ENCODE peak calls at places on chromosomes 16 and 17, in seven cellular contexts. One of them, this sample, is unnamed.
A peak's percentile ranks its signal among the peaks of the same experiment; 100 is the strongest.

GRCh38 chr17:32283745-32284207 is 18.1 kb downstream of the RHBDL3 start:
- DNase-seq in NCI-H2107: no peak
- DNase-seq in dorsolateral prefrontal cortex: no peak
- DNase-seq in HS-5: peak; percentile 11
- DNase-seq in anterior cingulate cortex: no peak
- DNase-seq in mucosa of gallbladder: no peak
- DNase-seq in activated CD8-positive, alpha-beta T cell treated with anti-CD3 and anti-CD28 coated beads, Interleukin-2, amount 10 ng/mL, durations not matched to agents 7 days and 5 days: no peak
- DNase-seq in this sample: no peak

GRCh38 chr16:77894054-77894632 is 105.8 kb downstream of the VAT1L start:
- DNase-seq in HS-5: no peak
- DNase-seq in NCI-H2107: no peak
- DNase-seq in activated CD8-positive, alpha-beta T cell treated with anti-CD3 and anti-CD28 coated beads, Interleukin-2, amount 10 ng/mL, durations not matched to agents 7 days and 5 days: no peak
- DNase-seq in dorsolateral prefrontal cortex: no peak
- DNase-seq in anterior cingulate cortex: no peak
- DNase-seq in mucosa of gallbladder: no peak
- DNase-seq in this sample: no peak

GRCh38 chr16:29662729-29663019 is 373 bp upstream of the SPN start:
- DNase-seq in mucosa of gallbladder: no peak
- DNase-seq in activated CD8-positive, alpha-beta T cell treated with anti-CD3 and anti-CD28 coated beads, Interleukin-2, amount 10 ng/mL, durations not matched to agents 7 days and 5 days: peak; percentile 74
- DNase-seq in dorsolateral prefrontal cortex: no peak
- DNase-seq in HS-5: no peak
- DNase-seq in NCI-H2107: no peak
- DNase-seq in anterior cingulate cortex: no peak
- DNase-seq in this sample: no peak

GRCh38 chr17:4266550-4266949 is 2.8 kb upstream of the ANKFY1 start:
- DNase-seq in NCI-H2107: no peak
- DNase-seq in HS-5: no peak
- DNase-seq in mucosa of gallbladder: no peak
- DNase-seq in anterior cingulate cortex: no peak
- DNase-seq in activated CD8-positive, alpha-beta T cell treated with anti-CD3 and anti-CD28 coated beads, Interleukin-2, amount 10 ng/mL, durations not matched to agents 7 days and 5 days: no peak
- DNase-seq in dorsolateral prefrontal cortex: no peak
- DNase-seq in this sample: no peak

GRCh38 chr16:67530013-67530939 is 1.6 kb downstream of the RIPOR1 start:
- DNase-seq in NCI-H2107: no peak
- DNase-seq in mucosa of gallbladder: peak; percentile 59
- DNase-seq in HS-5: no peak
- DNase-seq in anterior cingulate cortex: peak; percentile 36
- DNase-seq in activated CD8-positive, alpha-beta T cell treated with anti-CD3 and anti-CD28 coated beads, Interleukin-2, amount 10 ng/mL, durations not matched to agents 7 days and 5 days: no peak
- DNase-seq in dorsolateral prefrontal cortex: peak; percentile 85
- DNase-seq in this sample: peak; percentile 72

GRCh38 chr17:17118399-17118798 is 76.1 kb downstream of the MPRIP start:
- DNase-seq in dorsolateral prefrontal cortex: no peak
- DNase-seq in mucosa of gallbladder: no peak
- DNase-seq in activated CD8-positive, alpha-beta T cell treated with anti-CD3 and anti-CD28 coated beads, Interleukin-2, amount 10 ng/mL, durations not matched to agents 7 days and 5 days: no peak
- DNase-seq in HS-5: no peak
- DNase-seq in anterior cingulate cortex: no peak
- DNase-seq in NCI-H2107: no peak
- DNase-seq in this sample: no peak

GRCh38 chr17:58328195-58329034 is at the start of gene TSPOAP1:
- DNase-seq in activated CD8-positive, alpha-beta T cell treated with anti-CD3 and anti-CD28 coated beads, Interleukin-2, amount 10 ng/mL, durations not matched to agents 7 days and 5 days: peak; percentile 92
- DNase-seq in anterior cingulate cortex: peak; percentile 53
- DNase-seq in HS-5: no peak
- DNase-seq in dorsolateral prefrontal cortex: peak; percentile 85
- DNase-seq in NCI-H2107: no peak
- DNase-seq in mucosa of gallbladder: no peak
- DNase-seq in this sample: no peak

GRCh38 chr17:62718420-62718819 is 89.7 kb downstream of the MARCHF10 start:
- DNase-seq in dorsolateral prefrontal cortex: no peak
- DNase-seq in anterior cingulate cortex: no peak
- DNase-seq in NCI-H2107: no peak
- DNase-seq in activated CD8-positive, alpha-beta T cell treated with anti-CD3 and anti-CD28 coated beads, Interleukin-2, amount 10 ng/mL, durations not matched to agents 7 days and 5 days: no peak
- DNase-seq in HS-5: no peak
- DNase-seq in mucosa of gallbladder: no peak
- DNase-seq in this sample: no peak

GRCh38 chr16:85202631-85203461 is 90.6 kb upstream of the CIBAR2 start:
- DNase-seq in activated CD8-positive, alpha-beta T cell treated with anti-CD3 and anti-CD28 coated beads, Interleukin-2, amount 10 ng/mL, durations not matched to agents 7 days and 5 days: no peak
- DNase-seq in mucosa of gallbladder: peak; percentile 79
- DNase-seq in anterior cingulate cortex: peak; percentile 42
- DNase-seq in NCI-H2107: no peak
- DNase-seq in dorsolateral prefrontal cortex: no peak
- DNase-seq in HS-5: no peak
- DNase-seq in this sample: peak; percentile 38

GRCh38 chr17:69779378-69780214 is 295.4 kb upstream of the KCNJ16 start:
- DNase-seq in mucosa of gallbladder: no peak
- DNase-seq in NCI-H2107: no peak
- DNase-seq in dorsolateral prefrontal cortex: no peak
- DNase-seq in HS-5: no peak
- DNase-seq in anterior cingulate cortex: no peak
- DNase-seq in activated CD8-positive, alpha-beta T cell treated with anti-CD3 and anti-CD28 coated beads, Interleukin-2, amount 10 ng/mL, durations not matched to agents 7 days and 5 days: no peak
- DNase-seq in this sample: no peak

GRCh38 chr17:72359811-72360210 is 239.0 kb downstream of the SOX9 start:
- DNase-seq in anterior cingulate cortex: no peak
- DNase-seq in mucosa of gallbladder: no peak
- DNase-seq in HS-5: no peak
- DNase-seq in dorsolateral prefrontal cortex: no peak
- DNase-seq in NCI-H2107: no peak
- DNase-seq in activated CD8-positive, alpha-beta T cell treated with anti-CD3 and anti-CD28 coated beads, Interleukin-2, amount 10 ng/mL, durations not matched to agents 7 days and 5 days: no peak
- DNase-seq in this sample: no peak

GRCh38 chr16:88681084-88681680 is 5.1 kb downstream of the SNAI3 start:
- DNase-seq in dorsolateral prefrontal cortex: no peak
- DNase-seq in HS-5: no peak
- DNase-seq in NCI-H2107: peak; percentile 26
- DNase-seq in activated CD8-positive, alpha-beta T cell treated with anti-CD3 and anti-CD28 coated beads, Interleukin-2, amount 10 ng/mL, durations not matched to agents 7 days and 5 days: peak; percentile 68
- DNase-seq in mucosa of gallbladder: no peak
- DNase-seq in anterior cingulate cortex: no peak
- DNase-seq in this sample: no peak

GRCh38 chr17:77366558-77367245 is 225.9 kb downstream of the SEC14L1 start:
- DNase-seq in NCI-H2107: no peak
- DNase-seq in HS-5: no peak
- DNase-seq in dorsolateral prefrontal cortex: peak; percentile 19
- DNase-seq in anterior cingulate cortex: no peak
- DNase-seq in activated CD8-positive, alpha-beta T cell treated with anti-CD3 and anti-CD28 coated beads, Interleukin-2, amount 10 ng/mL, durations not matched to agents 7 days and 5 days: no peak
- DNase-seq in mucosa of gallbladder: no peak
- DNase-seq in this sample: peak; percentile 72

GRCh38 chr16:15899538-15900100 is 11.2 kb upstream of the CEP20 start:
- DNase-seq in HS-5: peak; percentile 94
- DNase-seq in activated CD8-positive, alpha-beta T cell treated with anti-CD3 and anti-CD28 coated beads, Interleukin-2, amount 10 ng/mL, durations not matched to agents 7 days and 5 days: peak; percentile 55
- DNase-seq in dorsolateral prefrontal cortex: no peak
- DNase-seq in mucosa of gallbladder: peak; percentile 85
- DNase-seq in NCI-H2107: no peak
- DNase-seq in anterior cingulate cortex: no peak
- DNase-seq in this sample: no peak

GRCh38 chr17:63798572-63799113 is 24.7 kb downstream of the DDX42 start:
- DNase-seq in anterior cingulate cortex: no peak
- DNase-seq in dorsolateral prefrontal cortex: no peak
- DNase-seq in HS-5: no peak
- DNase-seq in NCI-H2107: no peak
- DNase-seq in activated CD8-positive, alpha-beta T cell treated with anti-CD3 and anti-CD28 coated beads, Interleukin-2, amount 10 ng/mL, durations not matched to agents 7 days and 5 days: no peak
- DNase-seq in mucosa of gallbladder: no peak
- DNase-seq in this sample: no peak

GRCh38 chr17:73874008-73874407 is 229.8 kb upstream of the SDK2 start:
- DNase-seq in NCI-H2107: no peak
- DNase-seq in anterior cingulate cortex: no peak
- DNase-seq in mucosa of gallbladder: no peak
- DNase-seq in activated CD8-positive, alpha-beta T cell treated with anti-CD3 and anti-CD28 coated beads, Interleukin-2, amount 10 ng/mL, durations not matched to agents 7 days and 5 days: no peak
- DNase-seq in dorsolateral prefrontal cortex: no peak
- DNase-seq in HS-5: no peak
- DNase-seq in this sample: no peak

GRCh38 chr17:77875881-77876509 is 82.5 kb upstream of the TNRC6C start:
- DNase-seq in dorsolateral prefrontal cortex: no peak
- DNase-seq in HS-5: no peak
- DNase-seq in mucosa of gallbladder: no peak
- DNase-seq in activated CD8-positive, alpha-beta T cell treated with anti-CD3 and anti-CD28 coated beads, Interleukin-2, amount 10 ng/mL, durations not matched to agents 7 days and 5 days: no peak
- DNase-seq in NCI-H2107: no peak
- DNase-seq in anterior cingulate cortex: no peak
- DNase-seq in this sample: no peak

GRCh38 chr17:38606646-38607611 is 1.2 kb upstream of the SRCIN1 start:
- DNase-seq in mucosa of gallbladder: no peak
- DNase-seq in activated CD8-positive, alpha-beta T cell treated with anti-CD3 and anti-CD28 coated beads, Interleukin-2, amount 10 ng/mL, durations not matched to agents 7 days and 5 days: no peak
- DNase-seq in anterior cingulate cortex: peak; percentile 62
- DNase-seq in dorsolateral prefrontal cortex: peak; percentile 69
- DNase-seq in NCI-H2107: no peak
- DNase-seq in HS-5: no peak
- DNase-seq in this sample: peak; percentile 91

GRCh38 chr16:22252317-22252716 is 44.9 kb upstream of the POLR3E start:
- DNase-seq in mucosa of gallbladder: no peak
- DNase-seq in activated CD8-positive, alpha-beta T cell treated with anti-CD3 and anti-CD28 coated beads, Interleukin-2, amount 10 ng/mL, durations not matched to agents 7 days and 5 days: no peak
- DNase-seq in HS-5: no peak
- DNase-seq in NCI-H2107: no peak
- DNase-seq in anterior cingulate cortex: no peak
- DNase-seq in dorsolateral prefrontal cortex: no peak
- DNase-seq in this sample: no peak

GRCh38 chr17:77445908-77446535 is 305.3 kb downstream of the SEC14L1 start:
- DNase-seq in NCI-H2107: no peak
- DNase-seq in HS-5: no peak
- DNase-seq in dorsolateral prefrontal cortex: no peak
- DNase-seq in mucosa of gallbladder: peak; percentile 77
- DNase-seq in activated CD8-positive, alpha-beta T cell treated with anti-CD3 and anti-CD28 coated beads, Interleukin-2, amount 10 ng/mL, durations not matched to agents 7 days and 5 days: peak; percentile 85
- DNase-seq in anterior cingulate cortex: no peak
- DNase-seq in this sample: no peak

GRCh38 chr16:4358831-4359561 is 7.9 kb upstream of the PAM16 start:
- DNase-seq in dorsolateral prefrontal cortex: no peak
- DNase-seq in anterior cingulate cortex: no peak
- DNase-seq in activated CD8-positive, alpha-beta T cell treated with anti-CD3 and anti-CD28 coated beads, Interleukin-2, amount 10 ng/mL, durations not matched to agents 7 days and 5 days: peak; percentile 68
- DNase-seq in HS-5: no peak
- DNase-seq in NCI-H2107: no peak
- DNase-seq in mucosa of gallbladder: peak; percentile 51
- DNase-seq in this sample: peak; percentile 91

GRCh38 chr17:19381741-19382444 is 3.6 kb downstream of the MAPK7 start:
- DNase-seq in dorsolateral prefrontal cortex: peak; percentile 25
- DNase-seq in NCI-H2107: no peak
- DNase-seq in anterior cingulate cortex: no peak
- DNase-seq in activated CD8-positive, alpha-beta T cell treated with anti-CD3 and anti-CD28 coated beads, Interleukin-2, amount 10 ng/mL, durations not matched to agents 7 days and 5 days: no peak
- DNase-seq in mucosa of gallbladder: no peak
- DNase-seq in HS-5: no peak
- DNase-seq in this sample: no peak

GRCh38 chr16:51994597-51994996 is 552.3 kb downstream of the TOX3 start:
- DNase-seq in mucosa of gallbladder: peak; percentile 96
- DNase-seq in activated CD8-positive, alpha-beta T cell treated with anti-CD3 and anti-CD28 coated beads, Interleukin-2, amount 10 ng/mL, durations not matched to agents 7 days and 5 days: no peak
- DNase-seq in HS-5: no peak
- DNase-seq in anterior cingulate cortex: no peak
- DNase-seq in NCI-H2107: peak; percentile 92
- DNase-seq in dorsolateral prefrontal cortex: no peak
- DNase-seq in this sample: no peak

GRCh38 chr16:9955677-9956076 is 226.6 kb downstream of the GRIN2A start:
- DNase-seq in HS-5: no peak
- DNase-seq in dorsolateral prefrontal cortex: no peak
- DNase-seq in anterior cingulate cortex: no peak
- DNase-seq in activated CD8-positive, alpha-beta T cell treated with anti-CD3 and anti-CD28 coated beads, Interleukin-2, amount 10 ng/mL, durations not matched to agents 7 days and 5 days: no peak
- DNase-seq in mucosa of gallbladder: no peak
- DNase-seq in NCI-H2107: no peak
- DNase-seq in this sample: no peak

GRCh38 chr17:21548236-21548635 is 144.1 kb upstream of the KCNJ18 start:
- DNase-seq in anterior cingulate cortex: no peak
- DNase-seq in HS-5: no peak
- DNase-seq in dorsolateral prefrontal cortex: no peak
- DNase-seq in NCI-H2107: no peak
- DNase-seq in mucosa of gallbladder: no peak
- DNase-seq in activated CD8-positive, alpha-beta T cell treated with anti-CD3 and anti-CD28 coated beads, Interleukin-2, amount 10 ng/mL, durations not matched to agents 7 days and 5 days: no peak
- DNase-seq in this sample: no peak

GRCh38 chr17:66949501-66949900 is 15.0 kb upstream of the CACNG4 start:
- DNase-seq in HS-5: no peak
- DNase-seq in dorsolateral prefrontal cortex: peak; percentile 26
- DNase-seq in anterior cingulate cortex: no peak
- DNase-seq in NCI-H2107: no peak
- DNase-seq in activated CD8-positive, alpha-beta T cell treated with anti-CD3 and anti-CD28 coated beads, Interleukin-2, amount 10 ng/mL, durations not matched to agents 7 days and 5 days: no peak
- DNase-seq in mucosa of gallbladder: no peak
- DNase-seq in this sample: no peak

GRCh38 chr16:84032458-84033178 is 10.0 kb downstream of the SLC38A8 start:
- DNase-seq in HS-5: no peak
- DNase-seq in anterior cingulate cortex: no peak
- DNase-seq in dorsolateral prefrontal cortex: no peak
- DNase-seq in NCI-H2107: peak; percentile 47
- DNase-seq in activated CD8-positive, alpha-beta T cell treated with anti-CD3 and anti-CD28 coated beads, Interleukin-2, amount 10 ng/mL, durations not matched to agents 7 days and 5 days: no peak
- DNase-seq in mucosa of gallbladder: no peak
- DNase-seq in this sample: peak; percentile 2

GRCh38 chr16:10151718-10152117 is 30.5 kb downstream of the GRIN2A start:
- DNase-seq in activated CD8-positive, alpha-beta T cell treated with anti-CD3 and anti-CD28 coated beads, Interleukin-2, amount 10 ng/mL, durations not matched to agents 7 days and 5 days: no peak
- DNase-seq in NCI-H2107: no peak
- DNase-seq in mucosa of gallbladder: no peak
- DNase-seq in dorsolateral prefrontal cortex: no peak
- DNase-seq in HS-5: no peak
- DNase-seq in anterior cingulate cortex: no peak
- DNase-seq in this sample: no peak

GRCh38 chr16:14475370-14476139 is 154.5 kb downstream of the PARN start:
- DNase-seq in dorsolateral prefrontal cortex: no peak
- DNase-seq in NCI-H2107: no peak
- DNase-seq in activated CD8-positive, alpha-beta T cell treated with anti-CD3 and anti-CD28 coated beads, Interleukin-2, amount 10 ng/mL, durations not matched to agents 7 days and 5 days: no peak
- DNase-seq in HS-5: no peak
- DNase-seq in mucosa of gallbladder: peak; percentile 29
- DNase-seq in anterior cingulate cortex: no peak
- DNase-seq in this sample: no peak

GRCh38 chr16:62194828-62195227 is 158.6 kb upstream of the CDH8 start:
- DNase-seq in HS-5: no peak
- DNase-seq in anterior cingulate cortex: no peak
- DNase-seq in dorsolateral prefrontal cortex: no peak
- DNase-seq in activated CD8-positive, alpha-beta T cell treated with anti-CD3 and anti-CD28 coated beads, Interleukin-2, amount 10 ng/mL, durations not matched to agents 7 days and 5 days: no peak
- DNase-seq in mucosa of gallbladder: no peak
- DNase-seq in NCI-H2107: no peak
- DNase-seq in this sample: no peak

GRCh38 chr17:76246080-76247066 is 6.1 kb upstream of the RNF157 start:
- DNase-seq in anterior cingulate cortex: no peak
- DNase-seq in activated CD8-positive, alpha-beta T cell treated with anti-CD3 and anti-CD28 coated beads, Interleukin-2, amount 10 ng/mL, durations not matched to agents 7 days and 5 days: peak; percentile 91
- DNase-seq in mucosa of gallbladder: no peak
- DNase-seq in HS-5: no peak
- DNase-seq in dorsolateral prefrontal cortex: no peak
- DNase-seq in NCI-H2107: peak; percentile 31
- DNase-seq in this sample: no peak

This sample was measured in posterior cingulate gyrus.